ENCODE peak calls at places on chromosomes 6 and 20, in eight cellular contexts. One of them, this sample, is unnamed.

GRCh38 chr20:33669224-33669623 is 2.5 kb downstream of the ACTL10 start:
- DNase-seq in stimulated activated CD4-positive, alpha-beta T cell treated with anti-CD3 and anti-CD28 coated beads, Interleukin-4, amount 100 ng/mL, for 24 hours: no peak
- DNase-seq in astrocyte of the spinal cord: no peak
- DNase-seq in A172: no peak
- DNase-seq in HT1080: no peak
- DNase-seq in iPS-NIHi11: no peak
- DNase-seq in GM19239: no peak
- DNase-seq in memory B cell: no peak
- DNase-seq in this sample: no peak

GRCh38 chr6:38804368-38804767 is 89.3 kb downstream of the DNAH8 start:
- DNase-seq in stimulated activated CD4-positive, alpha-beta T cell treated with anti-CD3 and anti-CD28 coated beads, Interleukin-4, amount 100 ng/mL, for 24 hours: no peak
- DNase-seq in astrocyte of the spinal cord: no peak
- DNase-seq in A172: no peak
- DNase-seq in HT1080: no peak
- DNase-seq in iPS-NIHi11: no peak
- DNase-seq in GM19239: no peak
- DNase-seq in memory B cell: no peak
- DNase-seq in this sample: no peak

GRCh38 chr6:133631421-133631820 is 257.5 kb upstream of the TCF21 start:
- DNase-seq in stimulated activated CD4-positive, alpha-beta T cell treated with anti-CD3 and anti-CD28 coated beads, Interleukin-4, amount 100 ng/mL, for 24 hours: no peak
- DNase-seq in astrocyte of the spinal cord: peak; percentile 51
- DNase-seq in A172: no peak
- DNase-seq in HT1080: peak; percentile 58
- DNase-seq in iPS-NIHi11: no peak
- DNase-seq in GM19239: no peak
- DNase-seq in memory B cell: no peak
- DNase-seq in this sample: no peak

GRCh38 chr20:39661833-39662232 is 699.7 kb downstream of the DHX35 start:
- DNase-seq in stimulated activated CD4-positive, alpha-beta T cell treated with anti-CD3 and anti-CD28 coated beads, Interleukin-4, amount 100 ng/mL, for 24 hours: no peak
- DNase-seq in astrocyte of the spinal cord: peak; percentile 56
- DNase-seq in A172: peak; percentile 66
- DNase-seq in HT1080: peak; percentile 68
- DNase-seq in iPS-NIHi11: no peak
- DNase-seq in GM19239: no peak
- DNase-seq in memory B cell: no peak
- DNase-seq in this sample: no peak

GRCh38 chr6:76837564-76837963 is 625.7 kb downstream of the HTR1B start:
- DNase-seq in stimulated activated CD4-positive, alpha-beta T cell treated with anti-CD3 and anti-CD28 coated beads, Interleukin-4, amount 100 ng/mL, for 24 hours: no peak
- DNase-seq in astrocyte of the spinal cord: no peak
- DNase-seq in A172: no peak
- DNase-seq in HT1080: no peak
- DNase-seq in iPS-NIHi11: no peak
- DNase-seq in GM19239: no peak
- DNase-seq in memory B cell: no peak
- DNase-seq in this sample: no peak

GRCh38 chr20:33074675-33075074 is 4.8 kb upstream of the BPIFB4 start:
- DNase-seq in stimulated activated CD4-positive, alpha-beta T cell treated with anti-CD3 and anti-CD28 coated beads, Interleukin-4, amount 100 ng/mL, for 24 hours: no peak
- DNase-seq in astrocyte of the spinal cord: no peak
- DNase-seq in A172: no peak
- DNase-seq in HT1080: no peak
- DNase-seq in iPS-NIHi11: no peak
- DNase-seq in GM19239: no peak
- DNase-seq in memory B cell: no peak
- DNase-seq in this sample: no peak

GRCh38 chr6:144007779-144008500 is at the start of gene PLAGL1:
- DNase-seq in stimulated activated CD4-positive, alpha-beta T cell treated with anti-CD3 and anti-CD28 coated beads, Interleukin-4, amount 100 ng/mL, for 24 hours: peak; percentile 15
- DNase-seq in astrocyte of the spinal cord: peak; percentile 52
- DNase-seq in A172: peak; percentile 16
- DNase-seq in HT1080: peak; percentile 46
- DNase-seq in iPS-NIHi11: peak; percentile 66
- DNase-seq in GM19239: peak; percentile 25
- DNase-seq in memory B cell: no peak
- DNase-seq in this sample: peak; percentile 11

GRCh38 chr6:79640146-79641111 is 9.3 kb downstream of the SH3BGRL2 start:
- DNase-seq in stimulated activated CD4-positive, alpha-beta T cell treated with anti-CD3 and anti-CD28 coated beads, Interleukin-4, amount 100 ng/mL, for 24 hours: no peak
- DNase-seq in astrocyte of the spinal cord: no peak
- DNase-seq in A172: no peak
- DNase-seq in HT1080: no peak
- DNase-seq in iPS-NIHi11: no peak
- DNase-seq in GM19239: no peak
- DNase-seq in memory B cell: no peak
- DNase-seq in this sample: no peak

GRCh38 chr6:137237413-137238170 is 18.4 kb upstream of the IFNGR1 start:
- DNase-seq in stimulated activated CD4-positive, alpha-beta T cell treated with anti-CD3 and anti-CD28 coated beads, Interleukin-4, amount 100 ng/mL, for 24 hours: no peak
- DNase-seq in astrocyte of the spinal cord: peak; percentile 79
- DNase-seq in A172: peak; percentile 87
- DNase-seq in HT1080: peak; percentile 78
- DNase-seq in iPS-NIHi11: no peak
- DNase-seq in GM19239: no peak
- DNase-seq in memory B cell: no peak
- DNase-seq in this sample: no peak

GRCh38 chr20:62924567-62925419 is 1.5 kb downstream of the DIDO1 start:
- DNase-seq in stimulated activated CD4-positive, alpha-beta T cell treated with anti-CD3 and anti-CD28 coated beads, Interleukin-4, amount 100 ng/mL, for 24 hours: no peak
- DNase-seq in astrocyte of the spinal cord: peak; percentile 41
- DNase-seq in A172: no peak
- DNase-seq in HT1080: peak; percentile 34
- DNase-seq in iPS-NIHi11: no peak
- DNase-seq in GM19239: no peak
- DNase-seq in memory B cell: no peak
- DNase-seq in this sample: no peak

GRCh38 chr6:168058691-168059551 is 20.1 kb downstream of the FRMD1 start:
- DNase-seq in stimulated activated CD4-positive, alpha-beta T cell treated with anti-CD3 and anti-CD28 coated beads, Interleukin-4, amount 100 ng/mL, for 24 hours: no peak
- DNase-seq in astrocyte of the spinal cord: no peak
- DNase-seq in A172: no peak
- DNase-seq in HT1080: no peak
- DNase-seq in iPS-NIHi11: peak; percentile 64
- DNase-seq in GM19239: no peak
- DNase-seq in memory B cell: no peak
- DNase-seq in this sample: no peak

GRCh38 chr6:3226422-3227362 is 761 bp downstream of the TUBB2B start:
- DNase-seq in stimulated activated CD4-positive, alpha-beta T cell treated with anti-CD3 and anti-CD28 coated beads, Interleukin-4, amount 100 ng/mL, for 24 hours: no peak
- DNase-seq in astrocyte of the spinal cord: no peak
- DNase-seq in A172: no peak
- DNase-seq in HT1080: no peak
- DNase-seq in iPS-NIHi11: peak; percentile 69
- DNase-seq in GM19239: no peak
- DNase-seq in memory B cell: peak; percentile 35
- DNase-seq in this sample: no peak